ENCODE peak calls at places on chromosome 12, in eight cellular contexts. One of them, this sample, is unnamed.
A peak's percentile ranks its signal among the peaks of the same experiment; 100 is the strongest.

GRCh38 chr12:75162845-75163244 is 46.8 kb downstream of the KCNC2 start:
- DNase-seq in AG04450: no peak
- DNase-seq in A549: no peak
- DNase-seq in heart right ventricle: no peak
- DNase-seq in fibroblast of lung: no peak
- DNase-seq in mucosa of descending colon: no peak
- DNase-seq in colonic mucosa: no peak
- DNase-seq in transverse colon: no peak
- DNase-seq in this sample: no peak

GRCh38 chr12:84912191-84913142 is at the start of gene SLC6A15:
- DNase-seq in AG04450: no peak
- DNase-seq in A549: peak; percentile 85
- DNase-seq in heart right ventricle: no peak
- DNase-seq in fibroblast of lung: peak; percentile 93
- DNase-seq in mucosa of descending colon: peak; percentile 52
- DNase-seq in colonic mucosa: no peak
- DNase-seq in transverse colon: no peak
- DNase-seq in this sample: no peak

GRCh38 chr12:2177751-2178150 is 125.0 kb downstream of the CACNA1C start:
- DNase-seq in AG04450: no peak
- DNase-seq in A549: no peak
- DNase-seq in heart right ventricle: no peak
- DNase-seq in fibroblast of lung: no peak
- DNase-seq in mucosa of descending colon: no peak
- DNase-seq in colonic mucosa: no peak
- DNase-seq in transverse colon: no peak
- DNase-seq in this sample: no peak

GRCh38 chr12:11228268-11228879 is 41.1 kb downstream of the PRB3 start:
- DNase-seq in AG04450: no peak
- DNase-seq in A549: peak; percentile 57
- DNase-seq in heart right ventricle: no peak
- DNase-seq in fibroblast of lung: peak; percentile 39
- DNase-seq in mucosa of descending colon: no peak
- DNase-seq in colonic mucosa: peak; percentile 33
- DNase-seq in transverse colon: peak; percentile 37
- DNase-seq in this sample: no peak

GRCh38 chr12:123815968-123816367 is 53.9 kb downstream of the DNAH10 start:
- DNase-seq in AG04450: no peak
- DNase-seq in A549: no peak
- DNase-seq in heart right ventricle: no peak
- DNase-seq in fibroblast of lung: no peak
- DNase-seq in mucosa of descending colon: no peak
- DNase-seq in colonic mucosa: no peak
- DNase-seq in transverse colon: no peak
- DNase-seq in this sample: no peak

GRCh38 chr12:8870591-8870990 is 43.7 kb upstream of the PHC1 start:
- DNase-seq in AG04450: no peak
- DNase-seq in A549: no peak
- DNase-seq in heart right ventricle: no peak
- DNase-seq in fibroblast of lung: no peak
- DNase-seq in mucosa of descending colon: no peak
- DNase-seq in colonic mucosa: no peak
- DNase-seq in transverse colon: no peak
- DNase-seq in this sample: no peak

GRCh38 chr12:23954332-23954731 is 4.9 kb upstream of the SOX5 start:
- DNase-seq in AG04450: no peak
- DNase-seq in A549: no peak
- DNase-seq in heart right ventricle: no peak
- DNase-seq in fibroblast of lung: peak; percentile 70
- DNase-seq in mucosa of descending colon: no peak
- DNase-seq in colonic mucosa: no peak
- DNase-seq in transverse colon: no peak
- DNase-seq in this sample: no peak

GRCh38 chr12:45745861-45746277 is 16.4 kb downstream of the ARID2 start:
- DNase-seq in AG04450: no peak
- DNase-seq in A549: peak; percentile 27
- DNase-seq in heart right ventricle: no peak
- DNase-seq in fibroblast of lung: peak; percentile 56
- DNase-seq in mucosa of descending colon: no peak
- DNase-seq in colonic mucosa: no peak
- DNase-seq in transverse colon: no peak
- DNase-seq in this sample: no peak

GRCh38 chr12:16335838-16336237 is 11.6 kb upstream of the MGST1 start:
- DNase-seq in AG04450: no peak
- DNase-seq in A549: no peak
- DNase-seq in heart right ventricle: no peak
- DNase-seq in fibroblast of lung: no peak
- DNase-seq in mucosa of descending colon: no peak
- DNase-seq in colonic mucosa: no peak
- DNase-seq in transverse colon: no peak
- DNase-seq in this sample: no peak

GRCh38 chr12:2775431-2775830 is 19.3 kb upstream of the FKBP4 start:
- DNase-seq in AG04450: no peak
- DNase-seq in A549: no peak
- DNase-seq in heart right ventricle: peak; percentile 23
- DNase-seq in fibroblast of lung: no peak
- DNase-seq in mucosa of descending colon: no peak
- DNase-seq in colonic mucosa: no peak
- DNase-seq in transverse colon: no peak
- DNase-seq in this sample: no peak

GRCh38 chr12:87813476-87814234 is 215.5 kb downstream of the C12orf50 start:
- DNase-seq in AG04450: peak; percentile 47
- DNase-seq in A549: peak; percentile 76
- DNase-seq in heart right ventricle: no peak
- DNase-seq in fibroblast of lung: peak; percentile 73
- DNase-seq in mucosa of descending colon: no peak
- DNase-seq in colonic mucosa: no peak
- DNase-seq in transverse colon: no peak
- DNase-seq in this sample: no peak

GRCh38 chr12:34301251-34302130 is 279.2 kb downstream of the ALG10 start:
- DNase-seq in AG04450: no peak
- DNase-seq in A549: no peak
- DNase-seq in heart right ventricle: no peak
- DNase-seq in fibroblast of lung: no peak
- DNase-seq in mucosa of descending colon: peak; percentile 22
- DNase-seq in colonic mucosa: no peak
- DNase-seq in transverse colon: no peak
- DNase-seq in this sample: no peak

GRCh38 chr12:126869644-126870043 is 1397.3 kb upstream of the TMEM132C start:
- DNase-seq in AG04450: no peak
- DNase-seq in A549: no peak
- DNase-seq in heart right ventricle: no peak
- DNase-seq in fibroblast of lung: no peak
- DNase-seq in mucosa of descending colon: no peak
- DNase-seq in colonic mucosa: no peak
- DNase-seq in transverse colon: no peak
- DNase-seq in this sample: no peak

GRCh38 chr12:52081263-52081733 is 1.8 kb downstream of the SMIM41 start:
- DNase-seq in AG04450: no peak
- DNase-seq in A549: no peak
- DNase-seq in heart right ventricle: peak; percentile 24
- DNase-seq in fibroblast of lung: peak; percentile 33
- DNase-seq in mucosa of descending colon: no peak
- DNase-seq in colonic mucosa: no peak
- DNase-seq in transverse colon: no peak
- DNase-seq in this sample: no peak

GRCh38 chr12:100520048-100520769 is 46.5 kb downstream of the NR1H4 start:
- DNase-seq in AG04450: no peak
- DNase-seq in A549: no peak
- DNase-seq in heart right ventricle: no peak
- DNase-seq in fibroblast of lung: no peak
- DNase-seq in mucosa of descending colon: no peak
- DNase-seq in colonic mucosa: no peak
- DNase-seq in transverse colon: no peak
- DNase-seq in this sample: no peak

GRCh38 chr12:11826607-11827006 is 177.1 kb downstream of the ETV6 start:
- DNase-seq in AG04450: no peak
- DNase-seq in A549: no peak
- DNase-seq in heart right ventricle: no peak
- DNase-seq in fibroblast of lung: no peak
- DNase-seq in mucosa of descending colon: no peak
- DNase-seq in colonic mucosa: no peak
- DNase-seq in transverse colon: no peak
- DNase-seq in this sample: no peak

GRCh38 chr12:51846911-51847829 is 1.3 kb downstream of the FIGNL2 start:
- DNase-seq in AG04450: no peak
- DNase-seq in A549: no peak
- DNase-seq in heart right ventricle: peak; percentile 70
- DNase-seq in fibroblast of lung: no peak
- DNase-seq in mucosa of descending colon: no peak
- DNase-seq in colonic mucosa: no peak
- DNase-seq in transverse colon: peak; percentile 44
- DNase-seq in this sample: no peak

GRCh38 chr12:11749943-11750690 is 100.6 kb downstream of the ETV6 start:
- DNase-seq in AG04450: no peak
- DNase-seq in A549: no peak
- DNase-seq in heart right ventricle: no peak
- DNase-seq in fibroblast of lung: no peak
- DNase-seq in mucosa of descending colon: no peak
- DNase-seq in colonic mucosa: no peak
- DNase-seq in transverse colon: no peak
- DNase-seq in this sample: no peak

GRCh38 chr12:26989873-26990272 is 24.3 kb downstream of the TM7SF3 start:
- DNase-seq in AG04450: no peak
- DNase-seq in A549: no peak
- DNase-seq in heart right ventricle: no peak
- DNase-seq in fibroblast of lung: no peak
- DNase-seq in mucosa of descending colon: no peak
- DNase-seq in colonic mucosa: no peak
- DNase-seq in transverse colon: no peak
- DNase-seq in this sample: no peak

GRCh38 chr12:13242926-13243325 is 46.4 kb downstream of the EMP1 start:
- DNase-seq in AG04450: no peak
- DNase-seq in A549: no peak
- DNase-seq in heart right ventricle: no peak
- DNase-seq in fibroblast of lung: no peak
- DNase-seq in mucosa of descending colon: no peak
- DNase-seq in colonic mucosa: no peak
- DNase-seq in transverse colon: no peak
- DNase-seq in this sample: no peak

GRCh38 chr12:29739279-29739991 is 44.3 kb downstream of the TMTC1 start:
- DNase-seq in AG04450: peak; percentile 44
- DNase-seq in A549: no peak
- DNase-seq in heart right ventricle: no peak
- DNase-seq in fibroblast of lung: peak; percentile 35
- DNase-seq in mucosa of descending colon: no peak
- DNase-seq in colonic mucosa: no peak
- DNase-seq in transverse colon: no peak
- DNase-seq in this sample: no peak

GRCh38 chr12:29710104-29710503 is 73.6 kb downstream of the TMTC1 start:
- DNase-seq in AG04450: no peak
- DNase-seq in A549: no peak
- DNase-seq in heart right ventricle: peak; percentile 31
- DNase-seq in fibroblast of lung: peak; percentile 53
- DNase-seq in mucosa of descending colon: no peak
- DNase-seq in colonic mucosa: no peak
- DNase-seq in transverse colon: no peak
- DNase-seq in this sample: no peak

GRCh38 chr12:84056-84455 is 17.5 kb downstream of the IQSEC3 start:
- DNase-seq in AG04450: no peak
- DNase-seq in A549: no peak
- DNase-seq in heart right ventricle: no peak
- DNase-seq in fibroblast of lung: no peak
- DNase-seq in mucosa of descending colon: no peak
- DNase-seq in colonic mucosa: no peak
- DNase-seq in transverse colon: no peak
- DNase-seq in this sample: no peak

GRCh38 chr12:6053541-6053940 is 70.9 kb downstream of the VWF start:
- DNase-seq in AG04450: no peak
- DNase-seq in A549: no peak
- DNase-seq in heart right ventricle: no peak
- DNase-seq in fibroblast of lung: no peak
- DNase-seq in mucosa of descending colon: no peak
- DNase-seq in colonic mucosa: no peak
- DNase-seq in transverse colon: no peak
- DNase-seq in this sample: no peak

GRCh38 chr12:70823182-70823976 is 97.2 kb downstream of the PTPRR start:
- DNase-seq in AG04450: no peak
- DNase-seq in A549: no peak
- DNase-seq in heart right ventricle: no peak
- DNase-seq in fibroblast of lung: no peak
- DNase-seq in mucosa of descending colon: no peak
- DNase-seq in colonic mucosa: no peak
- DNase-seq in transverse colon: no peak
- DNase-seq in this sample: no peak
- TF ChIP-seq CTCF in AG04450: no peak
- TF ChIP-seq CTCF in A549: no peak
- TF ChIP-seq CTCF in heart right ventricle: no peak
- TF ChIP-seq CTCF in fibroblast of lung: no peak
- TF ChIP-seq CTCF in mucosa of descending colon: no peak
- TF ChIP-seq CTCF in colonic mucosa: no peak
- TF ChIP-seq CTCF in transverse colon: no peak
- TF ChIP-seq CTCF in this sample: no peak

GRCh38 chr12:118586433-118586832 is 210.1 kb downstream of the SUDS3 start:
- DNase-seq in AG04450: no peak
- DNase-seq in A549: no peak
- DNase-seq in heart right ventricle: no peak
- DNase-seq in fibroblast of lung: no peak
- DNase-seq in mucosa of descending colon: no peak
- DNase-seq in colonic mucosa: no peak
- DNase-seq in transverse colon: no peak
- DNase-seq in this sample: no peak

DNA sequence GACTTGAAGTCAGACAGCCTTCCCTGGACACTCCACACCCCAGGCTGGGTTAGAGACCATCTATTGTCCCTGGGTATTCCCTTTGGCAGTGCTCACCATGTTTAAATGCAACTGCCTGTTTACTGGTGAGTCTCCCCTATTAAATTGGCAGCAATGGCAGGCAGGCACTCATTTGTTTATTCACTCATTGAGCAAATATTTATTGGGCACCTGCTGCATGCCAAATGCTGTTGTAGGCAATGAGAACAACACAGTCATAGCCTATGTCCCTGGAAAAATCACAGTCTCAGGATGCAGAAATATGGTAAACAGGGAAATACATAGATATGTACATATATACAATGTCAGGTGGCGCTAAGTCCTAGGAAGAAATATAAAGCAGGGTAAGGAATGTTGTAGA is 212.8 kb downstream of the SUDS3 start:
- DNase-seq in AG04450: no peak
- DNase-seq in A549: no peak
- DNase-seq in heart right ventricle: no peak
- DNase-seq in fibroblast of lung: no peak
- DNase-seq in mucosa of descending colon: no peak
- DNase-seq in colonic mucosa: no peak
- DNase-seq in transverse colon: no peak
- DNase-seq in this sample: no peak
- TF ChIP-seq CTCF in AG04450: no peak
- TF ChIP-seq CTCF in A549: no peak
- TF ChIP-seq CTCF in heart right ventricle: no peak
- TF ChIP-seq CTCF in fibroblast of lung: no peak
- TF ChIP-seq CTCF in mucosa of descending colon: no peak
- TF ChIP-seq CTCF in colonic mucosa: no peak
- TF ChIP-seq CTCF in transverse colon: no peak
- TF ChIP-seq CTCF in this sample: no peak

GRCh38 chr12:132191715-132192553 is 47.7 kb downstream of the NOC4L start:
- DNase-seq in AG04450: no peak
- DNase-seq in A549: no peak
- DNase-seq in heart right ventricle: no peak
- DNase-seq in fibroblast of lung: no peak
- DNase-seq in mucosa of descending colon: no peak
- DNase-seq in colonic mucosa: no peak
- DNase-seq in transverse colon: no peak
- DNase-seq in this sample: no peak
- TF ChIP-seq CTCF in AG04450: no peak
- TF ChIP-seq CTCF in A549: no peak
- TF ChIP-seq CTCF in heart right ventricle: no peak
- TF ChIP-seq CTCF in fibroblast of lung: no peak
- TF ChIP-seq CTCF in mucosa of descending colon: no peak
- TF ChIP-seq CTCF in colonic mucosa: no peak
- TF ChIP-seq CTCF in transverse colon: no peak
- TF ChIP-seq CTCF in this sample: no peak

GRCh38 chr12:50276912-50277671 is 6.2 kb downstream of the LIMA1 start:
- DNase-seq in AG04450: no peak
- DNase-seq in A549: no peak
- DNase-seq in heart right ventricle: no peak
- DNase-seq in fibroblast of lung: no peak
- DNase-seq in mucosa of descending colon: no peak
- DNase-seq in colonic mucosa: no peak
- DNase-seq in transverse colon: no peak
- DNase-seq in this sample: no peak
- TF ChIP-seq CTCF in AG04450: no peak
- TF ChIP-seq CTCF in A549: no peak
- TF ChIP-seq CTCF in heart right ventricle: no peak
- TF ChIP-seq CTCF in fibroblast of lung: no peak
- TF ChIP-seq CTCF in mucosa of descending colon: no peak
- TF ChIP-seq CTCF in colonic mucosa: no peak
- TF ChIP-seq CTCF in transverse colon: no peak
- TF ChIP-seq CTCF in this sample: no peak

This sample was measured in AG09309.